ENCODE peak calls at places on chromosomes 16 and 17, in nine cellular contexts. N is cardiac septum; P is GOT3; X is activated CD4-positive, CD25-positive, alpha-beta regulatory T cell; G is mucosa of gallbladder; T is Right ventricle myocardium superior; E is CD8-positive, alpha-beta memory T cell; U is RWPE1; W is memory B cell. B is an unnamed sample.

GRCh38 chr17:39700148-39700987 is 504 bp downstream of the ERBB2 start:
- DNase-seq in N (no peak), P (no peak), X (no peak), G (no peak), T (no peak), E (no peak), U (peak; percentile 41), W (no peak), B (no peak)

GRCh38 chr17:45948881-45949624 is 50.0 kb upstream of the STH start:
- DNase-seq in N (peak; percentile 84), P (peak; percentile 18), X (peak; percentile 18), G (peak; percentile 61), T (peak; percentile 89), E (peak; percentile 22), U (peak; percentile 74), W (peak; percentile 50), B (peak; percentile 89)

GRCh38 chr16:79269211-79269863 is 331.2 kb downstream of the MAF start:
- DNase-seq in N (peak; percentile 36), P (no peak), X (no peak), G (no peak), T (no peak), E (no peak), U (no peak), W (no peak), B (no peak)

GRCh38 chr16:3646348-3646920 is 8.1 kb upstream of the DNASE1 start:
- DNase-seq in N (no peak), P (no peak), X (no peak), G (peak; percentile 71), T (no peak), E (no peak), U (peak; percentile 62), W (no peak), B (peak; percentile 41)

GRCh38 chr17:4236456-4236855 is 27.3 kb downstream of the ANKFY1 start:
- DNase-seq in N (no peak), P (no peak), X (no peak), G (no peak), T (no peak), E (no peak), U (no peak), W (no peak), B (no peak)

GRCh38 chr17:13157656-13158055 is 139.8 kb upstream of the ELAC2 start:
- DNase-seq in N (no peak), P (no peak), X (no peak), G (no peak), T (no peak), E (no peak), U (no peak), W (no peak), B (no peak)

GRCh38 chr16:88264641-88265285 is 118.0 kb upstream of the ZNF469 start:
- DNase-seq in N (peak; percentile 96), P (peak; percentile 83), X (peak; percentile 8), G (peak; percentile 97), T (peak; percentile 94), E (no peak), U (peak; percentile 79), W (peak; percentile 14), B (peak; percentile 88)

GRCh38 chr16:66093217-66093616 is 273.3 kb upstream of the CDH5 start:
- DNase-seq in N (no peak), P (no peak), X (no peak), G (no peak), T (no peak), E (no peak), U (no peak), W (no peak), B (no peak)

GRCh38 chr17:80632046-80632581 is 87.5 kb downstream of the RPTOR start:
- DNase-seq in N (no peak), P (no peak), X (no peak), G (no peak), T (no peak), E (no peak), U (no peak), W (no peak), B (no peak)

GRCh38 chr17:78147315-78147998 is 1.3 kb downstream of the C17orf99 start:
- DNase-seq in N (no peak), P (no peak), X (no peak), G (no peak), T (no peak), E (no peak), U (no peak), W (peak; percentile 81), B (peak; percentile 86)

GRCh38 chr16:68936729-68937631 is 93.6 kb downstream of the TANGO6 start:
- DNase-seq in N (no peak), P (no peak), X (no peak), G (no peak), T (no peak), E (no peak), U (peak; percentile 90), W (no peak), B (no peak)

GRCh38 chr17:13634001-13634400 is 32.3 kb upstream of the HS3ST3A1 start:
- DNase-seq in N (no peak), P (no peak), X (no peak), G (no peak), T (no peak), E (no peak), U (no peak), W (no peak), B (no peak)

GRCh38 chr16:56551796-56552738 is 12.8 kb upstream of the MT4 start:
- DNase-seq in N (no peak), P (no peak), X (no peak), G (peak; percentile 54), T (no peak), E (no peak), U (no peak), W (no peak), B (no peak)

GRCh38 chr17:61321344-61321743 is 78.3 kb upstream of the TBX2 start:
- DNase-seq in N (no peak), P (no peak), X (no peak), G (no peak), T (no peak), E (no peak), U (no peak), W (no peak), B (no peak)

GRCh38 chr17:50735287-50735686 is 15.9 kb downstream of the LUC7L3 start:
- DNase-seq in N (no peak), P (no peak), X (no peak), G (no peak), T (no peak), E (no peak), U (no peak), W (no peak), B (no peak)